ENCODE peak calls at places on chromosomes 13 and 19, in four cellular contexts. One of them, this sample, is unnamed.
A peak's percentile ranks its signal among the peaks of the same experiment; 100 is the strongest.

GRCh38 chr13:32592082-32592481 is 5.8 kb downstream of the PDS5B start:
- DNase-seq in GM23248: no peak
- DNase-seq in substantia nigra: no peak
- DNase-seq in fibroblast of the aortic adventitia: no peak
- DNase-seq in this sample: no peak

GRCh38 chr13:54367639-54368271 is 1339.1 kb downstream of the OLFM4 start:
- DNase-seq in GM23248: no peak
- DNase-seq in substantia nigra: no peak
- DNase-seq in fibroblast of the aortic adventitia: no peak
- DNase-seq in this sample: no peak

GRCh38 chr13:56670563-56670962 is 470.2 kb upstream of the PRR20A start:
- DNase-seq in GM23248: no peak
- DNase-seq in substantia nigra: no peak
- DNase-seq in fibroblast of the aortic adventitia: no peak
- DNase-seq in this sample: no peak

GRCh38 chr19:51407631-51408131 is 9.8 kb downstream of the SIGLEC10 start:
- DNase-seq in GM23248: peak; percentile 30
- DNase-seq in substantia nigra: no peak
- DNase-seq in fibroblast of the aortic adventitia: peak; percentile 22
- DNase-seq in this sample: no peak

GRCh38 chr13:101755228-101755887 is 302.9 kb downstream of the ITGBL1 start:
- DNase-seq in GM23248: no peak
- DNase-seq in substantia nigra: no peak
- DNase-seq in fibroblast of the aortic adventitia: no peak
- DNase-seq in this sample: no peak

GRCh38 chr13:90362718-90363117 is 984.8 kb upstream of the MIR17HG start:
- DNase-seq in GM23248: no peak
- DNase-seq in substantia nigra: no peak
- DNase-seq in fibroblast of the aortic adventitia: peak; percentile 5
- DNase-seq in this sample: no peak

GRCh38 chr13:69704311-69704710 is 403.3 kb upstream of the ATXN8OS start:
- DNase-seq in GM23248: no peak
- DNase-seq in substantia nigra: no peak
- DNase-seq in fibroblast of the aortic adventitia: no peak
- DNase-seq in this sample: no peak

GRCh38 chr19:29672933-29673336 is 7.7 kb downstream of the PLEKHF1 start:
- DNase-seq in GM23248: no peak
- DNase-seq in substantia nigra: no peak
- DNase-seq in fibroblast of the aortic adventitia: no peak
- DNase-seq in this sample: no peak

GRCh38 chr19:4495471-4495870 is 22.8 kb downstream of the PLIN4 start:
- DNase-seq in GM23248: no peak
- DNase-seq in substantia nigra: no peak
- DNase-seq in fibroblast of the aortic adventitia: no peak
- DNase-seq in this sample: no peak

GRCh38 chr13:28357247-28357825 is 137.6 kb downstream of the FLT1 start:
- DNase-seq in GM23248: no peak
- DNase-seq in substantia nigra: no peak
- DNase-seq in fibroblast of the aortic adventitia: no peak
- DNase-seq in this sample: no peak

GRCh38 chr19:39325778-39326680 is 5.4 kb upstream of the LRFN1 start:
- DNase-seq in GM23248: peak; percentile 23
- DNase-seq in substantia nigra: no peak
- DNase-seq in fibroblast of the aortic adventitia: no peak
- DNase-seq in this sample: no peak

GRCh38 chr19:30073152-30074000 is 131.3 kb downstream of the URI1 start:
- DNase-seq in GM23248: no peak
- DNase-seq in substantia nigra: no peak
- DNase-seq in fibroblast of the aortic adventitia: no peak
- DNase-seq in this sample: no peak

GRCh38 chr19:16822648-16823047 is 6.5 kb upstream of the SIN3B start:
- DNase-seq in GM23248: no peak
- DNase-seq in substantia nigra: no peak
- DNase-seq in fibroblast of the aortic adventitia: no peak
- DNase-seq in this sample: no peak

GRCh38 chr13:85825454-85825853 is 26.2 kb upstream of the SLITRK6 start:
- DNase-seq in GM23248: no peak
- DNase-seq in substantia nigra: no peak
- DNase-seq in fibroblast of the aortic adventitia: no peak
- DNase-seq in this sample: no peak

GRCh38 chr19:497861-498590 is 1.7 kb downstream of the MADCAM1 start:
- DNase-seq in GM23248: no peak
- DNase-seq in substantia nigra: no peak
- DNase-seq in fibroblast of the aortic adventitia: no peak
- DNase-seq in this sample: no peak

GRCh38 chr13:112658807-112659206 is 31.0 kb upstream of the ATP11A start:
- DNase-seq in GM23248: no peak
- DNase-seq in substantia nigra: no peak
- DNase-seq in fibroblast of the aortic adventitia: no peak
- DNase-seq in this sample: no peak

GRCh38 chr13:22801402-22802003 is 379.3 kb upstream of the SGCG start:
- DNase-seq in GM23248: peak; percentile 34
- DNase-seq in substantia nigra: no peak
- DNase-seq in fibroblast of the aortic adventitia: peak; percentile 10
- DNase-seq in this sample: no peak

GRCh38 chr13:113920606-113921306 is 53.1 kb downstream of the C13orf46 start:
- DNase-seq in GM23248: no peak
- DNase-seq in substantia nigra: no peak
- DNase-seq in fibroblast of the aortic adventitia: no peak
- DNase-seq in this sample: no peak

GRCh38 chr19:33386361-33386858 is 12.9 kb downstream of the CEBPG start:
- DNase-seq in GM23248: no peak
- DNase-seq in substantia nigra: no peak
- DNase-seq in fibroblast of the aortic adventitia: no peak
- DNase-seq in this sample: no peak

GRCh38 chr13:27962128-27962841 is 6.8 kb downstream of the CDX2 start:
- DNase-seq in GM23248: no peak
- DNase-seq in substantia nigra: no peak
- DNase-seq in fibroblast of the aortic adventitia: no peak
- DNase-seq in this sample: peak; percentile 25

GRCh38 chr19:47369923-47370625 is 21.0 kb downstream of the DHX34 start:
- DNase-seq in GM23248: peak; percentile 85
- DNase-seq in substantia nigra: no peak
- DNase-seq in fibroblast of the aortic adventitia: peak; percentile 33
- DNase-seq in this sample: no peak

GRCh38 chr19:6068711-6069110 is 41.6 kb downstream of the RFX2 start:
- DNase-seq in GM23248: no peak
- DNase-seq in substantia nigra: no peak
- DNase-seq in fibroblast of the aortic adventitia: peak; percentile 45
- DNase-seq in this sample: no peak

GRCh38 chr13:31835932-31836331 is 96.6 kb downstream of the RXFP2 start:
- DNase-seq in GM23248: peak; percentile 77
- DNase-seq in substantia nigra: no peak
- DNase-seq in fibroblast of the aortic adventitia: peak; percentile 6
- DNase-seq in this sample: no peak

GRCh38 chr13:95296326-95296939 is 4.8 kb downstream of the ABCC4 start:
- DNase-seq in GM23248: peak; percentile 39
- DNase-seq in substantia nigra: no peak
- DNase-seq in fibroblast of the aortic adventitia: no peak
- DNase-seq in this sample: peak; percentile 47

GRCh38 chr19:19051478-19052213 is 12.1 kb upstream of the SLC25A42 start:
- DNase-seq in GM23248: no peak
- DNase-seq in substantia nigra: no peak
- DNase-seq in fibroblast of the aortic adventitia: no peak
- DNase-seq in this sample: no peak

GRCh38 chr13:26929971-26930730 is 169.6 kb upstream of the GPR12 start:
- DNase-seq in GM23248: peak; percentile 72
- DNase-seq in substantia nigra: peak; percentile 21
- DNase-seq in fibroblast of the aortic adventitia: peak; percentile 69
- DNase-seq in this sample: peak; percentile 91

GRCh38 chr13:98576963-98577822 is at the start of gene STK24:
- DNase-seq in GM23248: peak; percentile 88
- DNase-seq in substantia nigra: peak; percentile 43
- DNase-seq in fibroblast of the aortic adventitia: peak; percentile 81
- DNase-seq in this sample: peak; percentile 81

GRCh38 chr19:53389591-53390377 is 5.2 kb upstream of the ZNF765 start:
- DNase-seq in GM23248: no peak
- DNase-seq in substantia nigra: no peak
- DNase-seq in fibroblast of the aortic adventitia: no peak
- DNase-seq in this sample: no peak

GRCh38 chr13:104017317-104017716 is 951.1 kb upstream of the SLC10A2 start:
- DNase-seq in GM23248: no peak
- DNase-seq in substantia nigra: no peak
- DNase-seq in fibroblast of the aortic adventitia: no peak
- DNase-seq in this sample: no peak

GRCh38 chr13:108352599-108352998 is 83.1 kb downstream of the TNFSF13B start:
- DNase-seq in GM23248: no peak
- DNase-seq in substantia nigra: no peak
- DNase-seq in fibroblast of the aortic adventitia: no peak
- DNase-seq in this sample: no peak

GRCh38 chr13:94390881-94391280 is 88.6 kb downstream of the DCT start:
- DNase-seq in GM23248: peak; percentile 20
- DNase-seq in substantia nigra: no peak
- DNase-seq in fibroblast of the aortic adventitia: peak; percentile 74
- DNase-seq in this sample: no peak

GRCh38 chr13:46866150-46866549 is 30.7 kb downstream of the HTR2A start:
- DNase-seq in GM23248: peak; percentile 64
- DNase-seq in substantia nigra: no peak
- DNase-seq in fibroblast of the aortic adventitia: peak; percentile 43
- DNase-seq in this sample: peak; percentile 8

This sample was measured in nephron progenitor cell.